ENCODE peak calls at places on chromosomes 11 and 22, in four cellular contexts. One of them, this sample, is unnamed.

GRCh38 chr11:42552786-42553185 is 759.0 kb upstream of the API5 start:
- DNase-seq in HepG2: no peak
- DNase-seq in K562: no peak
- DNase-seq in GM12878: no peak
- DNase-seq in this sample: no peak

GRCh38 chr22:32475428-32476010 is 908 bp downstream of the FBXO7 start:
- DNase-seq in HepG2: no peak
- DNase-seq in K562: peak
- DNase-seq in GM12878: no peak
- DNase-seq in this sample: no peak

GRCh38 chr11:125153837-125154236 is 10.7 kb upstream of the PKNOX2 start:
- DNase-seq in HepG2: no peak
- DNase-seq in K562: no peak
- DNase-seq in GM12878: no peak
- DNase-seq in this sample: no peak

GRCh38 chr11:100719362-100719761 is 32.3 kb downstream of the ARHGAP42 start:
- DNase-seq in HepG2: no peak
- DNase-seq in K562: no peak
- DNase-seq in GM12878: no peak
- DNase-seq in this sample: peak

GRCh38 chr22:23054531-23055257 is 15.6 kb upstream of the GNAZ start:
- DNase-seq in HepG2: no peak
- DNase-seq in K562: no peak
- DNase-seq in GM12878: peak
- DNase-seq in this sample: peak

GRCh38 chr22:50739279-50739691 is 1.3 kb downstream of the ACR start:
- DNase-seq in HepG2: no peak
- DNase-seq in K562: no peak
- DNase-seq in GM12878: no peak
- DNase-seq in this sample: peak

GRCh38 chr11:126839496-126839895 is 161.1 kb downstream of the KIRREL3 start:
- DNase-seq in HepG2: no peak
- DNase-seq in K562: peak
- DNase-seq in GM12878: no peak
- DNase-seq in this sample: no peak

GRCh38 chr22:29617922-29618629 is 14.6 kb downstream of the NF2 start:
- DNase-seq in HepG2: no peak
- DNase-seq in K562: no peak
- DNase-seq in GM12878: no peak
- DNase-seq in this sample: no peak

GRCh38 chr22:48532986-48533385 is 1294.7 kb downstream of the BRD1 start:
- DNase-seq in HepG2: no peak
- DNase-seq in K562: no peak
- DNase-seq in GM12878: no peak
- DNase-seq in this sample: no peak

GRCh38 chr11:69352181-69352580 is 58.2 kb downstream of the MYEOV start:
- DNase-seq in HepG2: no peak
- DNase-seq in K562: no peak
- DNase-seq in GM12878: no peak
- DNase-seq in this sample: no peak

GRCh38 chr11:13339196-13340153 is 61.9 kb downstream of the BMAL1 start:
- DNase-seq in HepG2: no peak
- DNase-seq in K562: peak
- DNase-seq in GM12878: no peak
- DNase-seq in this sample: no peak

GRCh38 chr11:60761436-60762190 is 4.9 kb downstream of the MS4A15 start:
- DNase-seq in HepG2: no peak
- DNase-seq in K562: no peak
- DNase-seq in GM12878: peak
- DNase-seq in this sample: no peak

GRCh38 chr11:119416606-119417580 is 6.1 kb downstream of the THY1 start:
- DNase-seq in HepG2: no peak
- DNase-seq in K562: no peak
- DNase-seq in GM12878: no peak
- DNase-seq in this sample: no peak

GRCh38 chr11:113161671-113162589 is 152.5 kb upstream of the TTC12 start:
- DNase-seq in HepG2: no peak
- DNase-seq in K562: no peak
- DNase-seq in GM12878: no peak
- DNase-seq in this sample: no peak

GRCh38 chr11:1873048-1873812 is 18.5 kb downstream of the PRR33 start:
- DNase-seq in HepG2: no peak
- DNase-seq in K562: no peak
- DNase-seq in GM12878: no peak
- DNase-seq in this sample: no peak

GRCh38 chr11:68778205-68778604 is 26.9 kb upstream of the TESMIN start:
- DNase-seq in HepG2: no peak
- DNase-seq in K562: no peak
- DNase-seq in GM12878: no peak
- DNase-seq in this sample: no peak

GRCh38 chr11:119699227-119699626 is 29.8 kb downstream of the NECTIN1 start:
- DNase-seq in HepG2: peak
- DNase-seq in K562: no peak
- DNase-seq in GM12878: no peak
- DNase-seq in this sample: no peak

GRCh38 chr11:65645710-65646109 is 7.8 kb downstream of the SIPA1 start:
- DNase-seq in HepG2: no peak
- DNase-seq in K562: no peak
- DNase-seq in GM12878: no peak
- DNase-seq in this sample: peak

GRCh38 chr11:61963282-61964057 is 4.0 kb downstream of the FTH1 start:
- DNase-seq in HepG2: no peak
- DNase-seq in K562: peak
- DNase-seq in GM12878: peak
- DNase-seq in this sample: no peak

GRCh38 chr11:94880216-94880615 is 93.1 kb downstream of the CWC15 start:
- DNase-seq in HepG2: peak
- DNase-seq in K562: no peak
- DNase-seq in GM12878: no peak
- DNase-seq in this sample: no peak

GRCh38 chr22:37887610-37888378 is 18.3 kb upstream of the MICALL1 start:
- DNase-seq in HepG2: no peak
- DNase-seq in K562: no peak
- DNase-seq in GM12878: no peak
- DNase-seq in this sample: no peak

GRCh38 chr11:28142724-28143123 is 34.5 kb downstream of the METTL15 start:
- DNase-seq in HepG2: no peak
- DNase-seq in K562: no peak
- DNase-seq in GM12878: no peak
- DNase-seq in this sample: no peak

GRCh38 chr22:50713571-50714056 is 24.4 kb upstream of the ACR start:
- DNase-seq in HepG2: no peak
- DNase-seq in K562: no peak
- DNase-seq in GM12878: no peak
- DNase-seq in this sample: no peak

GRCh38 chr22:20963201-20964052 is 3.6 kb upstream of the AIFM3 start:
- DNase-seq in HepG2: peak
- DNase-seq in K562: no peak
- DNase-seq in GM12878: no peak
- DNase-seq in this sample: no peak

GRCh38 chr11:19345519-19345847 is 104.7 kb upstream of the E2F8 start:
- DNase-seq in HepG2: no peak
- DNase-seq in K562: no peak
- DNase-seq in GM12878: no peak
- DNase-seq in this sample: peak

GRCh38 chr11:40215605-40216004 is 1243.8 kb downstream of the LRRC4C start:
- DNase-seq in HepG2: no peak
- DNase-seq in K562: no peak
- DNase-seq in GM12878: no peak
- DNase-seq in this sample: no peak

GRCh38 chr11:125939081-125939521 is 6.7 kb upstream of the VSIG10L2 start:
- DNase-seq in HepG2: no peak
- DNase-seq in K562: no peak
- DNase-seq in GM12878: no peak
- DNase-seq in this sample: no peak

GRCh38 chr22:41446057-41446501 is 522 bp downstream of the TOB2 start:
- DNase-seq in HepG2: no peak
- DNase-seq in K562: peak
- DNase-seq in GM12878: no peak
- DNase-seq in this sample: peak

GRCh38 chr11:101127699-101128570 is 1.7 kb downstream of the PGR start:
- DNase-seq in HepG2: no peak
- DNase-seq in K562: peak
- DNase-seq in GM12878: no peak
- DNase-seq in this sample: peak

DNA sequence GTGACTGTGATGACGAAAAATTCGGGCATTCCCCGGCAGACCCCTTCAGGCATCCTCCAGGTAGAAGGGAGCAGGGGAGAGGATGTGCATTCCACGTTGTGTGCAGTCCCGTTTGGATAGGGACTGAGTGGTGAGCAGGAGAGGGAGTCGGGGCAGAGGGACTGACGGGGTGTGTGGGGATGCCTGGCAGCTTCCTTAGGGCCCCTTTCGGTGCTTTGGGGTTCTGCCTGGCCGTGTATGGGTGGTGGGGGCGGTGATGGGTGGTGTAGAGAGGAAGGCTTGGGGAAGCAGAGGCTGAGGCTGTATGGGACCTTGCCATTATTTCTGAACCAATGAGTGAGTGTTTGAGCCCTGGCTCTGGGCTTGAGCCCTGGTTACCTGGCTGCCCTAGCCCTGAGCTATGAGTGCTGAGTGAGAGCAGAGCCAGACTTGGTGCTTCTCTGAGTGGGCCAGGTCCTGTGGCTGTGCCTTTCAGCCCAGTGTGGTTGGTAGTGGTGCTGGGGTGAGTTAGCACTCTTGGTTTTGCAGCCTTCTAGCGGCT is 914 bp downstream of the INPPL1 start:
- DNase-seq in HepG2: no peak
- DNase-seq in K562: peak
- DNase-seq in GM12878: no peak
- DNase-seq in this sample: no peak
- TF ChIP-seq ETV6 in HepG2: no peak
- TF ChIP-seq ETV6 in K562: no peak
- TF ChIP-seq ETV6 in GM12878: no peak
- TF ChIP-seq ETV6 in this sample: no peak

GRCh38 chr11:8339592-8340022 is 75.9 kb upstream of the LMO1 start:
- DNase-seq in HepG2: no peak
- DNase-seq in K562: no peak
- DNase-seq in GM12878: no peak
- DNase-seq in this sample: peak
- TF ChIP-seq SP1 in HepG2: no peak
- TF ChIP-seq SP1 in K562: no peak
- TF ChIP-seq SP1 in GM12878: no peak
- TF ChIP-seq SP1 in this sample: no peak

DNA sequence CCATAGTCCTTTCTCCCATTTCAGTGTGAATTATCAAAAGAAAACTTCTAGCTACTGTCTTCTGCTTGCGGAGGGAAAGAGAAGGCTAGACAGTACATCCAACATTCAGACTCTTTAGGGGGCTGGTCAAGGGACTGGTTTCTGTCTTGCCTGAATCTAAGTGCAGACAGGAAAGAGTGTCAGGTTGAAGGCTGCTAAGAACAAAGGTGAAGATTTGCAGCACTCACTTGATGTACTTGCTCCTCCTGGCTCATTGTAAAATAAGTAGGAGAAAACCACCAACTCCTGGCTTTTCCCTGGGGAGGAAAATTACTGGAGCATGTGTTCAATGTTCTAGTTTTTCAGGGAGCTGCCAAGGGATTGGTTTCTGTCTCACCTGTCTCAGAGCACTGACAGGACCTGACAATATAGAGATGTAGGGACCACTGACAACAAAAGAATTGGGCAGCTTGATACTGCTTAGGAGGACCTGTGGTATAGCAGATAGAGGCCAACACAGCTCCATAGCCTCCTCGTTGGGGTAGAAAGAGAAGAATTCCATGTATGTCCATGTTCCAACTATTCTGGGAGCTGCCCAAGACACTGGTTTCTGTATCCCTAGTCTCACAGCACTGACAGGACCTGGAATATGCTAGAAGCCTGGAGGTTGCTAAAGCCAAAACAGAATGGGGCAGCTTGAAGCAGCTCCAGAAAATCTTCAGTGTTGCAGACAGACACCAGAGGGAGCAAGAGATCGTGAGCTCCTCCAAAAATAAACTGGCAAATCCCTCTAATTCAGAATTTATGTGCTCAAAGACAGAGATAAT is 39.7 kb upstream of the MMP12 start:
- DNase-seq in HepG2: peak
- DNase-seq in K562: peak
- DNase-seq in GM12878: no peak
- DNase-seq in this sample: peak
- TF ChIP-seq CTCF in HepG2: peak
- TF ChIP-seq CTCF in K562: peak
- TF ChIP-seq CTCF in GM12878: peak
- TF ChIP-seq CTCF in this sample: no peak

DNA sequence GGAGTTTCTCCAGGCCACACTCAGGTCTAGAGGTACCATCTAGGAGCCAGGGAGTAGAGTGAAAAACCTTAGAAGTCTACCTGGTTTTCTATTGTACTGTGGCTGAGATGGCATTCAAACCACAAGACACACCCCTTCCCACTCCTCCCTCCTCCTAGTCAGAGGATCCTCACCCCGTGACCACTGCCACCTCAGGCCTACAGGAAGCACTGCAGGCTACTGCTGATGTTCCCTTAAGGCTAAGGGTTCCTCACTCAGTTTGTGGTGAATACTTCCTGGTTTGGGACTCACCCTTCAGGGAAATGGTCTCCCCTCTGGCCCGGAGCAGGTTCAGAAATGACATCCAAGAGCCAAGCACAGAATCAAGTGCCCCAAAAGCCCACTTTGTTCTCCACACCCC is 1293.9 kb downstream of the JRKL start:
- DNase-seq in HepG2: peak
- DNase-seq in K562: peak
- DNase-seq in GM12878: no peak
- DNase-seq in this sample: peak
- TF ChIP-seq ETV6 in HepG2: no peak
- TF ChIP-seq ETV6 in K562: no peak
- TF ChIP-seq ETV6 in GM12878: no peak
- TF ChIP-seq ETV6 in this sample: no peak

GRCh38 chr11:64604458-64605247 is 13.6 kb downstream of the SLC22A12 start:
- DNase-seq in HepG2: no peak
- DNase-seq in K562: peak
- DNase-seq in GM12878: no peak
- DNase-seq in this sample: no peak

GRCh38 chr11:64605656-64606585 is 14.9 kb downstream of the SLC22A12 start:
- DNase-seq in HepG2: no peak
- DNase-seq in K562: no peak
- DNase-seq in GM12878: no peak
- DNase-seq in this sample: no peak

GRCh38 chr11:64606796-64607380 is 15.9 kb downstream of the SLC22A12 start:
- DNase-seq in HepG2: no peak
- DNase-seq in K562: no peak
- DNase-seq in GM12878: no peak
- DNase-seq in this sample: no peak

GRCh38 chr11:64603411-64604110 is 12.5 kb downstream of the SLC22A12 start:
- DNase-seq in HepG2: no peak
- DNase-seq in K562: no peak
- DNase-seq in GM12878: no peak
- DNase-seq in this sample: no peak

DNA sequence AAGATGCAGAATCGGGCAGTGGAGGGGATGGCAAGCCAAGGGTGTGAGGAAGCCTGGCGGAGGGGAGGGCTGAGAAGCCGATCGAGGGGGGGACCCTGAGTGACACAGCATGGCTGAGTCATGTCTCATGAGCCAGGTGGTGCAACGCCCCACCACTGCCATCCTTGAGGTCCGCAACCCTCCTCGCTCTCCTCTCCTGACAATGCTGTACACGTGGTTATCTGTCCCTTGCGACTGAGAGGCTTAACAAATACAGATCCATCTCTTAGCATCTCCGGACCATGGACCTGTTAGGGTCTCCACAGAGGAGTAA is 14.2 kb downstream of the SLC22A12 start:
- DNase-seq in HepG2: no peak
- DNase-seq in K562: no peak
- DNase-seq in GM12878: no peak
- DNase-seq in this sample: no peak
- TF ChIP-seq SP1 in HepG2: no peak
- TF ChIP-seq SP1 in K562: no peak
- TF ChIP-seq SP1 in GM12878: no peak
- TF ChIP-seq SP1 in this sample: no peak

This sample was measured in WTC11.